ENCODE peak calls at places on chromosome 19, in seven cellular contexts. Y is IMR-90, J is A549, Z is HCT116, P is H1, T is K562, W is GM12878. M is an unnamed sample.

GRCh38 chr19:1154731-1155351 is 19.2 kb downstream of the SBNO2 start:
- DNase-seq in Y (peak), J (peak), Z (no peak), P (no peak), T (no peak), W (no peak), M (peak)

GRCh38 chr19:47296036-47296435 is 13.6 kb upstream of the C5AR1 start:
- DNase-seq in Y (peak), J (peak), Z (peak), P (peak), T (peak), W (no peak), M (peak)

GRCh38 chr19:4186087-4186993 is 3.9 kb downstream of the ANKRD24 start:
- DNase-seq in Y (peak), J (peak), Z (peak), P (peak), T (peak), W (no peak), M (peak)

GRCh38 chr19:38667552-38668205 is 20.2 kb downstream of the ACTN4 start:
- DNase-seq in Y (peak), J (no peak), Z (no peak), P (no peak), T (no peak), W (no peak), M (no peak)

GRCh38 chr19:13997637-13997962 is 8.5 kb downstream of the RFX1 start:
- DNase-seq in Y (no peak), J (no peak), Z (no peak), P (no peak), T (no peak), W (no peak), M (no peak)

GRCh38 chr19:4357921-4358326 is 14.6 kb downstream of the MPND start:
- DNase-seq in Y (no peak), J (no peak), Z (no peak), P (no peak), T (no peak), W (no peak), M (no peak)

GRCh38 chr19:48997972-48998371 is 4.3 kb downstream of the RUVBL2 start:
- DNase-seq in Y (peak), J (peak), Z (peak), P (no peak), T (peak), W (no peak), M (peak)

GRCh38 chr19:12695090-12695489 is 1.3 kb downstream of the FBXW9 start:
- DNase-seq in Y (no peak), J (no peak), Z (no peak), P (no peak), T (no peak), W (no peak), M (no peak)

GRCh38 chr19:31135841-31136240 is 213.4 kb downstream of the TSHZ3 start:
- DNase-seq in Y (peak), J (no peak), Z (no peak), P (no peak), T (no peak), W (no peak), M (no peak)

GRCh38 chr19:33250500-33250899 is 24.9 kb upstream of the SLC7A10 start:
- DNase-seq in Y (no peak), J (no peak), Z (no peak), P (no peak), T (no peak), W (no peak), M (no peak)

GRCh38 chr19:43779820-43780219 is 953 bp downstream of the KCNN4 start:
- DNase-seq in Y (no peak), J (peak), Z (no peak), P (no peak), T (no peak), W (no peak), M (no peak)

DNA sequence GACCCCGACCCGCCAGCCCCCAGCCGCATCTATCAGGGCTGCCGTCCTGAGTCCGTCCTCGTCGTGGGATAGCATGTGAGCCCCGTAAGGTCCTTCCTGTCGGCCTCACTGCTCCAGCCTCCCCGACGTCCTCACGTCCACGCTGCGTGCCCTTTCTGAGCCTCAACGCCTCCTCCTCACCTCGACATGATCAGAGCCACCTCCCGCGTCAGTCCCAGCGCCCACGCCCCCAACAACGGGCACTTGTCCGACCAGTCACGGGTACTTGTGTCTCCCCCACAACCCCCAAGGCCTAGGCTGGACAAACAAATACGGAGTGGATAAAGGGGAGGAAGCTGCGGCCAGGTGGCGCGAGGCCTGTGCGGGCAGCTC is 665 bp downstream of the ZNF497 start:
- DNase-seq in Y (peak), J (peak), Z (peak), P (no peak), T (peak), W (no peak), M (peak)
- TF ChIP-seq CEBPB in Y (no peak), J (no peak), Z (no peak), P (no peak), T (no peak), W (no peak), M (no peak)

GRCh38 chr19:17035842-17036424 is 9.3 kb upstream of the CPAMD8 start:
- DNase-seq in Y (no peak), J (peak), Z (no peak), P (no peak), T (peak), W (no peak), M (no peak)
- TF ChIP-seq CEBPB in Y (no peak), J (no peak), Z (no peak), P (no peak), T (no peak), W (no peak), M (no peak)

DNA sequence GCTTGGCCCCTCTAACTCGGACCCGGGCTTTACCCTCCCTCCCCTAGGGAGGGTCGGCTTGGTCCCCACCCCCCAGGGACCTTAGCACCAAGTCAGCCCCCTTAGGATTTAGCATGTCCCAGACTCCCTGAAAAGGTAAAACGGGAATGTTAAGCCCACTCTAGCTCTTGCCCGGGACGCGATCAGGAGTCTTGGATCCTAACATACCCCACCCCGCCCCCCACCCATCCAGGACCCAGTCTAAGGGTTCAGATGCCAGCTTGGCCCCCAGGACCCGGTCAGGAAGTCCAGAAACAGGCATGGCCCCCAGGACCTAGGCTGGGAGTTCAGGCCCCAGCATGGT is 437 bp downstream of the EPOR start:
- DNase-seq in Y (no peak), J (no peak), Z (no peak), P (no peak), T (peak), W (no peak), M (no peak)
- TF ChIP-seq CEBPB in Y (no peak), J (no peak), Z (no peak), P (no peak), T (no peak), W (no peak), M (no peak)

GRCh38 chr19:19418548-19419260 is 13.2 kb downstream of the GATAD2A start:
- DNase-seq in Y (no peak), J (no peak), Z (no peak), P (no peak), T (no peak), W (no peak), M (no peak)

GRCh38 chr19:19421326-19421725 is 15.9 kb downstream of the GATAD2A start:
- DNase-seq in Y (no peak), J (no peak), Z (no peak), P (no peak), T (no peak), W (no peak), M (no peak)

GRCh38 chr19:19416280-19416679 is 10.8 kb downstream of the GATAD2A start:
- DNase-seq in Y (no peak), J (no peak), Z (no peak), P (no peak), T (no peak), W (no peak), M (no peak)

GRCh38 chr19:19420570-19421301 is 15.3 kb downstream of the GATAD2A start:
- DNase-seq in Y (no peak), J (no peak), Z (no peak), P (no peak), T (no peak), W (peak), M (no peak)

GRCh38 chr19:19417618-19418270 is 12.3 kb downstream of the GATAD2A start:
- DNase-seq in Y (no peak), J (no peak), Z (no peak), P (no peak), T (no peak), W (no peak), M (no peak)
- TF ChIP-seq CEBPB in Y (no peak), J (no peak), Z (no peak), P (no peak), T (no peak), W (no peak), M (no peak)

DNA sequence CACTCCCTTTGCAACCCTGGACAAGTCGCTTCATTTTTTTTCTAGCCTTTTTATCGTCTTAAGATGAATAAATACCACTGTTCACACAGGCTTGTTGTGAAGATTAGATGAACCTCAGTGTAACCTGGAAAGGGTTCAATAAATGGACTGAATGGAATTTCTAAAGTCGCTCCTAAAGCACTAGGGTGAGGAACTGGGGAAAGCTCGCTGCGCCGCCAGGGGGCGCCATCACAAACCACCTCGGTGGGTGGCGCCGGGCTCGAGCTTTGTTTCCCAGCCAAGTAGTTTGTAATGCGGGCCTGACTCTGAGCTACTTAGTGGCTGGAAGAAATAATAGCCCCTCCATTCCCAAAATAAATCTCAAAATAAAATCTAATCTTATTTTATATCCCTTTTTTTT is 2.2 kb upstream of the CEACAM6 start:
- DNase-seq in Y (no peak), J (peak), Z (peak), P (no peak), T (peak), W (no peak), M (peak)
- TF ChIP-seq CEBPB in Y (no peak), J (no peak), Z (no peak), P (no peak), T (no peak), W (no peak), M (no peak)

GRCh38 chr19:6057651-6058365 is 52.5 kb downstream of the RFX2 start:
- DNase-seq in Y (no peak), J (no peak), Z (no peak), P (no peak), T (no peak), W (no peak), M (no peak)
- TF ChIP-seq CEBPB in Y (no peak), J (no peak), Z (no peak), P (no peak), T (no peak), W (no peak), M (no peak)

GRCh38 chr19:20565321-20566018 is at the start of gene ZNF737:
- DNase-seq in Y (peak), J (peak), Z (no peak), P (peak), T (peak), W (peak), M (peak)
- TF ChIP-seq CEBPB in Y (no peak), J (no peak), Z (no peak), P (no peak), T (no peak), W (no peak), M (no peak)

GRCh38 chr19:2998642-2999041 is 21.3 kb downstream of the TLE6 start:
- DNase-seq in Y (no peak), J (no peak), Z (no peak), P (no peak), T (no peak), W (no peak), M (no peak)

GRCh38 chr19:3003046-3003445 is 25.7 kb downstream of the TLE6 start:
- DNase-seq in Y (no peak), J (no peak), Z (no peak), P (no peak), T (no peak), W (no peak), M (no peak)

GRCh38 chr19:2997720-2998119 is 20.4 kb downstream of the TLE6 start:
- DNase-seq in Y (no peak), J (no peak), Z (no peak), P (no peak), T (no peak), W (no peak), M (no peak)

GRCh38 chr19:3004522-3004921 is 24.6 kb downstream of the TLE2 start:
- DNase-seq in Y (no peak), J (no peak), Z (no peak), P (no peak), T (no peak), W (no peak), M (no peak)

DNA sequence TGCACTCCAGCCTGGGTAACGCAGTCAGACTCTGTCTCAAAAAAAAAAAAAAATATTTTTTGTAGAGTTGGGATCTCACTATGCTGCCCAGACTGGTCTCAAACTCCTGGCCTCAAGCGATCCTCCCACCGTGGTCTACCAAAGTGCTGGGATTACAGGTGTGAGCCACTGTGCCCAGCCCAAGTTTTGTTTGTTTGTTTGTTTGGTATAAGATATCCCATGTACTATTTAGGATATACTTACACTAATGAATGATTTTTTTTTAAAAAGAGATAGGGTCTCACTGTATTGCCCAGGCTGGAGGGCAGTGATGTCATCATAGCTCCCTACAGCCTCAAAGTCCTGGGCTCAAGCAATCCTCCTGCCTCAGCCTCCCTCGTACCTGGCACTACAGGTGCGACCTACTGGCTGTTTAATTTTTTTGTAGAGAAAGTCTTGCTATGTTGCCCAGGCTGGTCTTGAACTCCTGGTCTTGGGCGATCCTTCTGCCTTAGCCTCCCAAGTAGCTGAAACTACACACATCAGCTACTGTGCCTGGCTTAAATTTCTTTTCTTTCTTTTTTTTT is 24.0 kb downstream of the TLE6 start:
- DNase-seq in Y (no peak), J (no peak), Z (no peak), P (no peak), T (no peak), W (no peak), M (no peak)
- TF ChIP-seq CEBPB in Y (no peak), J (no peak), Z (no peak), P (no peak), T (no peak), W (no peak), M (no peak)

DNA sequence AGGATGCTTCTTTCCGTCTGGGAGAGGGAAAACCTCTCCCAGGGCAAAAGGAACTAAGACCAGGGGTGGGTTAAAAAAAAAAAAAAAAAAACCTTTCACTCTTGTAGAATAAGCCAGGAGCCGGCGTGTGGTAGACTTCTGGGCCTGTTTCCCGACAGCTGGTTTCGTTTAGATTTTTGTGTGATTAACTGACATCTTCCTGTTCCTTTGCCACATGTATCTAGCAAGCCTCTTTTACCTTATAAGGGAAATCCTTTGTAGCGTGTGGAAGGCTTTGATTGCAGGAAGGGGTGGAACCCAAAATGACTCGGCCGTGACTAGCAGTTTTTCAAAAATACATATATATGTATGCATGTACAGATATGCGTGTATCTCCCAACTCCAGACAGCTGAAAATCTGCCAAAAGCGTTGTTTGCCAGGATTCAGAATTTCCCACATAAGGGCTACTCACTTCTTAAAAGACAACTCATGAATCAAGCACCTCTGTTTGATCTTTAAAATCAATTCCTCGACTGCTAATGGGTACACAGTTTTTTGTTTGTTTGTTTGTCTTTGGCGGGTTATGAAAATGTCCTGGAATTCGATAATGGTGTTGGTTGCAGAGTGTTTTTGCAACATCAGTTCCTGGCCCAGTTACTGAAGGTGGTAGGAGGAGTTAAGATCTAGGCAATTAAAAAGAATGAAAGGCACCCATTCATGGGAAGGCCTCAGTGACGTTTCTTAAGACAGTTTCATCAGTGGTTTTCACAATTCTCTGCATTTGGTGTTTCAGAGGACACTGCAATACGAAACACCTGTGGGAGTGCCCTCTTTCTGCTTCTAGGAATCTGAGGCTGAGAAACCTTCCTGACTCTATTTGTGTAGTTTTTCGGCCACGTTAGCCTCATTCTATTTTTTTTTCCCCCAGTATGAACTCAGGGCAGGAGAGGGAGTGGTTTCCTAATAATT is 2.7 kb downstream of the TPM4 start:
- DNase-seq in Y (peak), J (peak), Z (peak), P (no peak), T (peak), W (peak), M (peak)
- TF ChIP-seq CEBPB in Y (peak), J (peak), Z (no peak), P (no peak), T (peak), W (no peak), M (no peak)